ENCODE peak calls at places on chromosomes 12 and 14, in eight cellular contexts. X, L, K, D, J, S, P and W are unnamed samples.

GRCh38 chr12:110639336-110640178 is 25.6 kb downstream of the TCTN1 start:
- DNase-seq in K (peak), X (no peak), D (no peak), J (no peak), L (no peak), S (peak), P (no peak), W (no peak)

GRCh38 chr12:84397279-84397678 is 515.3 kb downstream of the SLC6A15 start:
- DNase-seq in S (peak), D (no peak), J (no peak), L (peak), K (no peak), X (no peak), P (no peak), W (no peak)

GRCh38 chr12:32039341-32039740 is 67.3 kb upstream of the BICD1 start:
- DNase-seq in L (no peak), D (no peak), P (no peak), K (no peak), S (no peak), X (no peak), J (no peak), W (no peak)

GRCh38 chr12:68479261-68479581 is 131.5 kb upstream of the RAP1B start:
- DNase-seq in J (peak), D (no peak), K (no peak), S (no peak), X (no peak), P (no peak), L (no peak), W (no peak)

GRCh38 chr14:88270781-88271180 is 52.3 kb downstream of the KCNK10 start:
- DNase-seq in J (no peak), X (no peak), L (no peak), K (no peak), P (no peak), D (peak), S (no peak), W (no peak)

GRCh38 chr12:131088701-131089525 is 135.2 kb downstream of the ADGRD1 start:
- DNase-seq in K (no peak), P (no peak), J (no peak), D (no peak), X (no peak), S (no peak), L (no peak), W (no peak)

GRCh38 chr12:587551-588322 is 75.5 kb downstream of the NINJ2 start:
- DNase-seq in P (no peak), K (no peak), J (no peak), D (no peak), L (no peak), S (no peak), X (no peak), W (no peak)

GRCh38 chr12:51863363-51863920 is 14.9 kb upstream of the FIGNL2 start:
- DNase-seq in L (no peak), J (no peak), P (no peak), X (peak), D (no peak), S (no peak), K (no peak), W (no peak)